ENCODE peak calls at places on chromosome 6, in seven cellular contexts. K, Z, H, Q, C, D and U are unnamed samples.

GRCh38 chr6:2578729-2579128 is 172.0 kb downstream of the MYLK4 start:
- DNase-seq in K (no peak), Z (no peak), H (no peak), Q (no peak), C (no peak), D (no peak), U (no peak)

GRCh38 chr6:99905209-99906106 is 88.6 kb downstream of the MCHR2 start:
- DNase-seq in K (peak), Z (peak), H (peak), Q (peak), C (peak), D (no peak), U (peak)

GRCh38 chr6:73644030-73644429 is 9.8 kb downstream of the SLC17A5 start:
- DNase-seq in K (no peak), Z (no peak), H (no peak), Q (no peak), C (no peak), D (no peak), U (no peak)

GRCh38 chr6:116461563-116462507 is 660 bp downstream of the CALHM6 start:
- DNase-seq in K (peak), Z (peak), H (peak), Q (peak), C (peak), D (peak), U (peak)

GRCh38 chr6:83008631-83009030 is 57.0 kb downstream of the UBE3D start:
- DNase-seq in K (no peak), Z (no peak), H (no peak), Q (no peak), C (no peak), D (no peak), U (no peak)

GRCh38 chr6:30810813-30811329 is 66.5 kb upstream of the IER3 start:
- DNase-seq in K (no peak), Z (no peak), H (peak), Q (no peak), C (no peak), D (no peak), U (no peak)

GRCh38 chr6:134921980-134922313 is 28.0 kb downstream of the ALDH8A1 start:
- DNase-seq in K (no peak), Z (no peak), H (no peak), Q (no peak), C (no peak), D (no peak), U (no peak)

GRCh38 chr6:53287336-53288225 is 61.2 kb downstream of the ELOVL5 start:
- DNase-seq in K (no peak), Z (no peak), H (no peak), Q (no peak), C (no peak), D (peak), U (no peak)

GRCh38 chr6:13500264-13500663 is 12.9 kb upstream of the GFOD1 start:
- DNase-seq in K (no peak), Z (peak), H (no peak), Q (no peak), C (no peak), D (no peak), U (no peak)

GRCh38 chr6:25732468-25733198 is 21.9 kb upstream of the SLC17A4 start:
- DNase-seq in K (no peak), Z (no peak), H (no peak), Q (no peak), C (no peak), D (no peak), U (no peak)

GRCh38 chr6:157982297-157982579 is 575 bp downstream of the SYNJ2 start:
- DNase-seq in K (peak), Z (peak), H (peak), Q (no peak), C (no peak), D (peak), U (no peak)

GRCh38 chr6:29424575-29424974 is 9.8 kb downstream of the OR12D1 start:
- DNase-seq in K (no peak), Z (peak), H (no peak), Q (no peak), C (no peak), D (no peak), U (no peak)

GRCh38 chr6:137389150-137389664 is 105.0 kb downstream of the OLIG3 start:
- DNase-seq in K (no peak), Z (peak), H (no peak), Q (no peak), C (no peak), D (no peak), U (peak)

GRCh38 chr6:37256692-37257319 is 766 bp upstream of the TBC1D22B start:
- DNase-seq in K (peak), Z (peak), H (no peak), Q (no peak), C (no peak), D (no peak), U (no peak)

GRCh38 chr6:42710316-42710715 is 12.1 kb downstream of the PRPH2 start:
- DNase-seq in K (no peak), Z (no peak), H (no peak), Q (no peak), C (peak), D (no peak), U (no peak)

GRCh38 chr6:149636116-149636515 is 12.4 kb downstream of the KATNA1 start:
- DNase-seq in K (peak), Z (no peak), H (no peak), Q (no peak), C (peak), D (no peak), U (no peak)

GRCh38 chr6:164007881-164008280 is 593.4 kb downstream of the QKI start:
- DNase-seq in K (no peak), Z (no peak), H (no peak), Q (no peak), C (no peak), D (no peak), U (no peak)

GRCh38 chr6:166174031-166174430 is 6.4 kb upstream of the TBXT start:
- DNase-seq in K (no peak), Z (peak), H (no peak), Q (no peak), C (no peak), D (no peak), U (no peak)

GRCh38 chr6:101395345-101395744 is 1.8 kb downstream of the GRIK2 start:
- DNase-seq in K (no peak), Z (no peak), H (no peak), Q (no peak), C (no peak), D (no peak), U (no peak)

GRCh38 chr6:83114164-83114563 is 46.7 kb downstream of the DOP1A start:
- DNase-seq in K (no peak), Z (no peak), H (no peak), Q (no peak), C (no peak), D (no peak), U (no peak)

GRCh38 chr6:9404351-9405146 is 969.2 kb upstream of the SLC35B3 start:
- DNase-seq in K (no peak), Z (no peak), H (no peak), Q (no peak), C (peak), D (no peak), U (no peak)

GRCh38 chr6:56933650-56934049 is 21.3 kb upstream of the BEND6 start:
- DNase-seq in K (no peak), Z (peak), H (no peak), Q (no peak), C (no peak), D (no peak), U (peak)

GRCh38 chr6:124676033-124676432 is 286.2 kb upstream of the RNF217 start:
- DNase-seq in K (no peak), Z (no peak), H (no peak), Q (peak), C (peak), D (no peak), U (no peak)

GRCh38 chr6:49453221-49453620 is 9.8 kb downstream of the MMUT start:
- DNase-seq in K (peak), Z (no peak), H (no peak), Q (no peak), C (peak), D (no peak), U (no peak)

GRCh38 chr6:34273242-34273805 is 24.5 kb upstream of the SMIM29 start:
- DNase-seq in K (peak), Z (peak), H (no peak), Q (no peak), C (peak), D (no peak), U (peak)

GRCh38 chr6:6972456-6972855 is 135.3 kb upstream of the RREB1 start:
- DNase-seq in K (peak), Z (peak), H (no peak), Q (no peak), C (peak), D (no peak), U (peak)

GRCh38 chr6:118810420-118811027 is 83.4 kb upstream of the ASF1A start:
- DNase-seq in K (no peak), Z (peak), H (no peak), Q (no peak), C (no peak), D (no peak), U (peak)

GRCh38 chr6:37667050-37667814 is 30.5 kb downstream of the MDGA1 start:
- DNase-seq in K (peak), Z (no peak), H (no peak), Q (peak), C (no peak), D (no peak), U (no peak)

GRCh38 chr6:111407686-111408085 is 75.3 kb downstream of the REV3L start:
- DNase-seq in K (no peak), Z (no peak), H (no peak), Q (no peak), C (no peak), D (no peak), U (no peak)